ENCODE peak calls at places on chromosomes 12 and 14, in nine cellular contexts. B is activated CD4-positive, alpha-beta T cell treated with anti-CD3 and anti-CD28 coated beads, Interleukin-2, amount 50 U/mL, for 24 hours; N is GM13976; G is left ventricle myocardium inferior; W is activated CD4-positive, CD25-positive, alpha-beta regulatory T cell treated with anti-CD3 and anti-CD28 coated beads, Interleukin-2, amount 50 U/mL, for 16 hours; H is AG08395; D is GM12865; Y is NCI-H460; V is OCI-M1. Z is an unnamed sample.

GRCh38 chr12:83065562-83065961 is 378.9 kb downstream of the TMTC2 start:
- DNase-seq in Y (no peak), G (no peak), V (no peak), B (no peak), W (no peak), H (no peak), D (no peak), N (no peak), Z (no peak)

GRCh38 chr12:95548056-95548538 is 3.2 kb downstream of the USP44 start:
- DNase-seq in V (peak), H (peak), B (peak), Y (no peak), D (no peak), G (peak), W (no peak), N (peak), Z (peak)

GRCh38 chr14:91298576-91298975 is 54.1 kb upstream of the GPR68 start:
- DNase-seq in H (no peak), N (no peak), W (no peak), B (no peak), G (no peak), Y (no peak), V (no peak), D (no peak), Z (no peak)

GRCh38 chr12:95216704-95217376 is 427 bp downstream of the FGD6 start:
- DNase-seq in B (no peak), W (no peak), Y (no peak), G (no peak), N (no peak), V (peak), H (no peak), D (peak), Z (no peak)

GRCh38 chr12:53695148-53696138 is 19.6 kb upstream of the ATP5MC2 start:
- DNase-seq in B (no peak), V (no peak), G (no peak), D (no peak), Y (no peak), W (no peak), N (peak), H (peak), Z (peak)

GRCh38 chr14:90191585-90191984 is 64.8 kb upstream of the PSMC1 start:
- DNase-seq in V (peak), G (no peak), D (no peak), W (no peak), Y (no peak), N (no peak), H (no peak), B (no peak), Z (no peak)

GRCh38 chr12:124797321-124797720 is 66.3 kb downstream of the SCARB1 start:
- DNase-seq in D (no peak), W (no peak), H (no peak), V (no peak), G (no peak), B (no peak), Y (no peak), N (no peak), Z (no peak)

GRCh38 chr14:23119362-23120327 is 590 bp upstream of the CEBPE start:
- DNase-seq in Y (no peak), B (peak), W (no peak), H (no peak), N (peak), D (peak), V (peak), G (no peak), Z (no peak)

GRCh38 chr12:93908846-93909592 is 231.8 kb downstream of the CRADD start:
- DNase-seq in W (no peak), D (no peak), Y (no peak), V (no peak), N (no peak), B (no peak), G (peak), H (no peak), Z (peak)

GRCh38 chr14:96092936-96093335 is 53.8 kb downstream of the C14orf132 start:
- DNase-seq in N (no peak), H (no peak), G (no peak), B (no peak), W (no peak), V (no peak), D (no peak), Y (no peak), Z (no peak)

GRCh38 chr14:74444866-74445265 is 18.9 kb upstream of the SYNDIG1L start:
- DNase-seq in G (no peak), B (no peak), Y (no peak), W (no peak), N (no peak), V (no peak), H (no peak), D (no peak), Z (no peak)

GRCh38 chr14:96067985-96068930 is 29.1 kb downstream of the C14orf132 start:
- DNase-seq in N (no peak), Y (no peak), G (no peak), H (no peak), B (no peak), D (no peak), W (no peak), V (no peak), Z (no peak)

GRCh38 chr14:37056473-37056872 is 115.9 kb downstream of the SLC25A21 start:
- DNase-seq in H (peak), D (no peak), B (no peak), G (no peak), W (no peak), N (no peak), Y (no peak), V (no peak), Z (peak)

GRCh38 chr12:109232731-109233130 is 76.4 kb downstream of the FOXN4 start:
- DNase-seq in N (no peak), B (no peak), D (no peak), Y (no peak), H (no peak), V (no peak), W (no peak), G (no peak), Z (no peak)

GRCh38 chr12:39795481-39795880 is 175.9 kb upstream of the ABCD2 start:
- DNase-seq in H (no peak), D (no peak), W (no peak), N (no peak), Y (no peak), B (no peak), G (no peak), V (no peak), Z (no peak)

GRCh38 chr12:105992849-105993740 is 145.7 kb downstream of the NUAK1 start:
- DNase-seq in W (no peak), H (peak), G (no peak), V (no peak), Y (no peak), D (no peak), B (no peak), N (no peak), Z (no peak)

GRCh38 chr14:104361101-104361591 is 218.4 kb upstream of the C14orf180 start:
- DNase-seq in H (no peak), Y (no peak), W (no peak), B (no peak), D (no peak), G (no peak), N (no peak), V (no peak), Z (no peak)

GRCh38 chr12:80847575-80847974 is 90.2 kb downstream of the LIN7A start:
- DNase-seq in G (no peak), H (no peak), N (no peak), W (no peak), Y (no peak), B (no peak), D (no peak), V (no peak), Z (no peak)

GRCh38 chr14:99257673-99258221 is 14.2 kb downstream of the BCL11B start:
- DNase-seq in V (no peak), G (no peak), Y (no peak), D (no peak), N (no peak), W (no peak), H (no peak), B (no peak), Z (no peak)

GRCh38 chr12:95582230-95583058 is 31.2 kb upstream of the USP44 start:
- DNase-seq in B (no peak), G (no peak), Y (peak), N (no peak), D (no peak), W (no peak), H (peak), V (peak), Z (no peak)

GRCh38 chr14:100680439-100681051 is 46.1 kb upstream of the DLK1 start:
- DNase-seq in H (peak), W (no peak), Y (no peak), D (no peak), N (no peak), B (no peak), G (no peak), V (no peak), Z (peak)

GRCh38 chr14:70451874-70452273 is at the start of gene ADAM21:
- DNase-seq in B (no peak), G (no peak), H (no peak), D (no peak), Y (no peak), W (no peak), V (no peak), N (no peak), Z (no peak)

GRCh38 chr12:43306066-43306465 is 245.9 kb downstream of the ADAMTS20 start:
- DNase-seq in G (no peak), V (peak), W (no peak), Y (no peak), H (peak), D (no peak), B (no peak), N (no peak), Z (peak)

GRCh38 chr14:21039585-21040369 is 2.4 kb upstream of the RNASE7 start:
- DNase-seq in H (peak), W (no peak), G (no peak), V (peak), N (peak), B (no peak), D (peak), Y (peak), Z (no peak)

Z was measured in MG63.